ENCODE peak calls at places on chromosomes 13 and 19, in five cellular contexts. One of them, this sample, is unnamed.

GRCh38 chr19:56116606-56117005 is 4.5 kb downstream of the ZNF787 start:
- DNase-seq in CD4-positive, alpha-beta T cell: no peak
- DNase-seq in GM12865: no peak
- DNase-seq in osteoblast: peak
- DNase-seq in OCI-LY7: no peak
- DNase-seq in this sample: peak

GRCh38 chr13:110129539-110130186 is 177.3 kb downstream of the COL4A1 start:
- DNase-seq in CD4-positive, alpha-beta T cell: no peak
- DNase-seq in GM12865: no peak
- DNase-seq in osteoblast: no peak
- DNase-seq in OCI-LY7: no peak
- DNase-seq in this sample: no peak

GRCh38 chr19:19132912-19133311 is 5.4 kb downstream of the TMEM161A start:
- DNase-seq in CD4-positive, alpha-beta T cell: no peak
- DNase-seq in GM12865: no peak
- DNase-seq in osteoblast: no peak
- DNase-seq in OCI-LY7: no peak
- DNase-seq in this sample: no peak

GRCh38 chr13:99528547-99528946 is 27.3 kb downstream of the TM9SF2 start:
- DNase-seq in CD4-positive, alpha-beta T cell: peak
- DNase-seq in GM12865: peak
- DNase-seq in osteoblast: peak
- DNase-seq in OCI-LY7: peak
- DNase-seq in this sample: peak

GRCh38 chr13:77537302-77537919 is 1.9 kb downstream of the SCEL start:
- DNase-seq in CD4-positive, alpha-beta T cell: no peak
- DNase-seq in GM12865: no peak
- DNase-seq in osteoblast: no peak
- DNase-seq in OCI-LY7: no peak
- DNase-seq in this sample: no peak

GRCh38 chr13:97471721-97472120 is 37.8 kb downstream of the RAP2A start:
- DNase-seq in CD4-positive, alpha-beta T cell: no peak
- DNase-seq in GM12865: no peak
- DNase-seq in osteoblast: no peak
- DNase-seq in OCI-LY7: no peak
- DNase-seq in this sample: no peak

GRCh38 chr13:24274452-24274971 is 34.9 kb upstream of the C1QTNF9 start:
- DNase-seq in CD4-positive, alpha-beta T cell: peak
- DNase-seq in GM12865: peak
- DNase-seq in osteoblast: no peak
- DNase-seq in OCI-LY7: peak
- DNase-seq in this sample: no peak

GRCh38 chr19:6268382-6268771 is 11.4 kb downstream of the MLLT1 start:
- DNase-seq in CD4-positive, alpha-beta T cell: no peak
- DNase-seq in GM12865: no peak
- DNase-seq in osteoblast: no peak
- DNase-seq in OCI-LY7: no peak
- DNase-seq in this sample: no peak

GRCh38 chr13:49954674-49955455 is 18.7 kb upstream of the SPRYD7 start:
- DNase-seq in CD4-positive, alpha-beta T cell: no peak
- DNase-seq in GM12865: no peak
- DNase-seq in osteoblast: peak
- DNase-seq in OCI-LY7: no peak
- DNase-seq in this sample: no peak

GRCh38 chr13:28716511-28716910 is 2.3 kb downstream of the SLC46A3 start:
- DNase-seq in CD4-positive, alpha-beta T cell: no peak
- DNase-seq in GM12865: no peak
- DNase-seq in osteoblast: peak
- DNase-seq in OCI-LY7: no peak
- DNase-seq in this sample: no peak

GRCh38 chr19:42433503-42434260 is 6.5 kb upstream of the LIPE start:
- DNase-seq in CD4-positive, alpha-beta T cell: peak
- DNase-seq in GM12865: peak
- DNase-seq in osteoblast: no peak
- DNase-seq in OCI-LY7: peak
- DNase-seq in this sample: peak

GRCh38 chr19:47507924-47508553 is 6.8 kb downstream of the NAPA start:
- DNase-seq in CD4-positive, alpha-beta T cell: no peak
- DNase-seq in GM12865: no peak
- DNase-seq in osteoblast: peak
- DNase-seq in OCI-LY7: no peak
- DNase-seq in this sample: peak

GRCh38 chr13:28047784-28048388 is 52.5 kb downstream of the FLT3 start:
- DNase-seq in CD4-positive, alpha-beta T cell: no peak
- DNase-seq in GM12865: peak
- DNase-seq in osteoblast: no peak
- DNase-seq in OCI-LY7: peak
- DNase-seq in this sample: no peak

GRCh38 chr13:35489050-35489449 is 12.6 kb upstream of the MAB21L1 start:
- DNase-seq in CD4-positive, alpha-beta T cell: no peak
- DNase-seq in GM12865: no peak
- DNase-seq in osteoblast: no peak
- DNase-seq in OCI-LY7: no peak
- DNase-seq in this sample: no peak

GRCh38 chr13:98050041-98050466 is 92.8 kb upstream of the FARP1 start:
- DNase-seq in CD4-positive, alpha-beta T cell: no peak
- DNase-seq in GM12865: no peak
- DNase-seq in osteoblast: no peak
- DNase-seq in OCI-LY7: no peak
- DNase-seq in this sample: no peak

GRCh38 chr13:112757759-112758086 is 67.9 kb downstream of the ATP11A start:
- DNase-seq in CD4-positive, alpha-beta T cell: no peak
- DNase-seq in GM12865: no peak
- DNase-seq in osteoblast: no peak
- DNase-seq in OCI-LY7: no peak
- DNase-seq in this sample: no peak

GRCh38 chr13:106163426-106163825 is 372.0 kb downstream of the EFNB2 start:
- DNase-seq in CD4-positive, alpha-beta T cell: no peak
- DNase-seq in GM12865: no peak
- DNase-seq in osteoblast: no peak
- DNase-seq in OCI-LY7: no peak
- DNase-seq in this sample: no peak

DNA sequence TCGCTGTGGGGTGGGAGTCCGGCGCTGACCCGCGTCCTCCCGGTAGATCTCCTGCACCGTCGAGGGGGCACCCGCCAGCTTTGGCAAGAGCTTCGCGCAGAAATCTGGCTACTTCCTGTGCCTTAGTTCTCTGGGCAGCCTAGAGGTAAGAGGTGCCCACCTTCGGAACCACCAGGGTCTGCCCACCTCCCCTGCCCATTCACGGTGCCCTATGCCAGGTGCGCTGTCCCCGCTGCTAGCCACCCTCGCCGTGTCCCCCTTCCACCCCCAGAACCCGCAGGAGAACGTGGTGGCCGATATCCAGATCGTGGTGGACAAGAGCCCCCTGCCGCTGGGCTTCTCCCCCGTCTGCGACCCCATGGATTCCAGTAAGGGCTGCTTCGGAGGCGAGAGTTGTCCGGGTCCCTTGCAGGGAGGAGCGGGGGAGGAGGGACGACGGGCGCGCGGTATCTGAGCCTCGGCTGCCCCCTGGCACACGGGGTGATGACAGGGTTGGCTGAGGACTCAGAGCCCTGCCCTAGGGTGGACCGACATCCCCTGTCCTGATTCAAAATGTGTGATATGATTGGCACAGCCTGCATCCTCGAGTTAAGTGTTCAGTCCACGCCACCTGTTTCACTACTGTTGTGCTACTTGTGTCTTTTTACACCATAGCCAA is 549 bp downstream of the MVB12A start:
- DNase-seq in CD4-positive, alpha-beta T cell: no peak
- DNase-seq in GM12865: peak
- DNase-seq in osteoblast: peak
- DNase-seq in OCI-LY7: peak
- DNase-seq in this sample: peak
- TF ChIP-seq CTCF in CD4-positive, alpha-beta T cell: no peak
- TF ChIP-seq CTCF in GM12865: no peak
- TF ChIP-seq CTCF in osteoblast: peak
- TF ChIP-seq CTCF in OCI-LY7: no peak
- TF ChIP-seq CTCF in this sample: peak

GRCh38 chr13:94947965-94948371 is 235.6 kb upstream of the SOX21 start:
- DNase-seq in CD4-positive, alpha-beta T cell: no peak
- DNase-seq in GM12865: no peak
- DNase-seq in osteoblast: no peak
- DNase-seq in OCI-LY7: no peak
- DNase-seq in this sample: no peak

GRCh38 chr13:94947392-94947791 is 235.0 kb upstream of the SOX21 start:
- DNase-seq in CD4-positive, alpha-beta T cell: no peak
- DNase-seq in GM12865: no peak
- DNase-seq in osteoblast: no peak
- DNase-seq in OCI-LY7: no peak
- DNase-seq in this sample: peak

GRCh38 chr13:94952787-94953186 is 240.4 kb upstream of the SOX21 start:
- DNase-seq in CD4-positive, alpha-beta T cell: no peak
- DNase-seq in GM12865: no peak
- DNase-seq in osteoblast: no peak
- DNase-seq in OCI-LY7: no peak
- DNase-seq in this sample: no peak

GRCh38 chr13:94950303-94950702 is 238.0 kb upstream of the SOX21 start:
- DNase-seq in CD4-positive, alpha-beta T cell: no peak
- DNase-seq in GM12865: no peak
- DNase-seq in osteoblast: no peak
- DNase-seq in OCI-LY7: no peak
- DNase-seq in this sample: peak
- TF ChIP-seq CTCF in CD4-positive, alpha-beta T cell: no peak
- TF ChIP-seq CTCF in GM12865: no peak
- TF ChIP-seq CTCF in osteoblast: no peak
- TF ChIP-seq CTCF in OCI-LY7: no peak
- TF ChIP-seq CTCF in this sample: peak

DNA sequence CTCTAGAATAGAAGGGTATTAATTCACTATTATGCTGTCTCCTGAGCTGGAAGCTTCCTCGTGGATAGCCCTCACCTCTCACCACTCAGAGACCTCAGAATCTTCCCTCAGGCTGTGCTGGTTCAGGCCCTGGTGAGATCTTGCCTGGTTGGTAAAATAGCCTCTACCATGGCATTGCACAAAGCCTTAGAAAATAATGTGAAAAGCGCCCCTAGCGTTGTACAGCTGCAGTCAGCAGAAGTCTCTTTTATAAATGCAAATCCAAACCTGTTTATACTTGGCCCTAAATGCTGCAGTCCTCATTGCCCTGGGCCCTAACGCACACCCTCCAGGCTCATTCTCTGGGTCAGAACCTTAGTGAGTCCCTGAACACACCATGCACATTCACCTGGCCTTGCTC is 150.9 kb downstream of the KCTD15 start:
- DNase-seq in CD4-positive, alpha-beta T cell: no peak
- DNase-seq in GM12865: peak
- DNase-seq in osteoblast: no peak
- DNase-seq in OCI-LY7: peak
- DNase-seq in this sample: no peak
- TF ChIP-seq CTCF in CD4-positive, alpha-beta T cell: no peak
- TF ChIP-seq CTCF in GM12865: peak
- TF ChIP-seq CTCF in osteoblast: peak
- TF ChIP-seq CTCF in OCI-LY7: peak
- TF ChIP-seq CTCF in this sample: no peak

GRCh38 chr13:51643882-51644281 is 59.6 kb downstream of the WDFY2 start:
- DNase-seq in CD4-positive, alpha-beta T cell: no peak
- DNase-seq in GM12865: no peak
- DNase-seq in osteoblast: peak
- DNase-seq in OCI-LY7: no peak
- DNase-seq in this sample: no peak

GRCh38 chr13:51646041-51646670 is 61.9 kb downstream of the WDFY2 start:
- DNase-seq in CD4-positive, alpha-beta T cell: no peak
- DNase-seq in GM12865: no peak
- DNase-seq in osteoblast: no peak
- DNase-seq in OCI-LY7: no peak
- DNase-seq in this sample: no peak

GRCh38 chr13:51644649-51645048 is 60.4 kb downstream of the WDFY2 start:
- DNase-seq in CD4-positive, alpha-beta T cell: no peak
- DNase-seq in GM12865: peak
- DNase-seq in osteoblast: peak
- DNase-seq in OCI-LY7: peak
- DNase-seq in this sample: no peak

GRCh38 chr13:51647067-51647466 is 62.8 kb downstream of the WDFY2 start:
- DNase-seq in CD4-positive, alpha-beta T cell: no peak
- DNase-seq in GM12865: no peak
- DNase-seq in osteoblast: no peak
- DNase-seq in OCI-LY7: no peak
- DNase-seq in this sample: no peak

DNA sequence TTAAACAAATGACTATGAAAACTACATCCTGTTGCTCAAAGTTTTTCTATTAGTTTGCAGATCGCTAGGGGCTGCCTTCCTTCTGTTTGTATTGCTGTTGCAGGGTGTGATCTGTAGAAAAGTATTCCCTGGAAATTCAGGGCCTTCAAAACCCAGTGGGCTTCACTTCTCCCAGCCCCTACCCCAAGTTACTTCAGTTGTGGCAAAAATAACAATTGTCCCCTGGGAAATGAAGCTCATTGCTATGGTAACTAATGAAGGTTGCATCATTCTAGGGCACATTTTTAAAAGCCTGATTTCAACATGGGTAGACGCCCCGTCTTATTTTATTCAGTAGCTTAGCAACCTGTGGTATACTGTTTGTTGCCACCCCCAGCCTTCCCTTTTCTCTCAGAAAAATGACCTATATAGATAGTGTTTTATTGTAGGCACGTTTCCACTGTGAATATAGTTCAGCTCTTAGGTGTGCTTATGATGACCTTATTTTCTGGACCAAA is 60.9 kb downstream of the WDFY2 start:
- DNase-seq in CD4-positive, alpha-beta T cell: no peak
- DNase-seq in GM12865: peak
- DNase-seq in osteoblast: peak
- DNase-seq in OCI-LY7: peak
- DNase-seq in this sample: no peak
- TF ChIP-seq CTCF in CD4-positive, alpha-beta T cell: no peak
- TF ChIP-seq CTCF in GM12865: no peak
- TF ChIP-seq CTCF in osteoblast: no peak
- TF ChIP-seq CTCF in OCI-LY7: no peak
- TF ChIP-seq CTCF in this sample: no peak

GRCh38 chr13:42660367-42660965 is 86.5 kb downstream of the TNFSF11 start:
- DNase-seq in CD4-positive, alpha-beta T cell: no peak
- DNase-seq in GM12865: no peak
- DNase-seq in osteoblast: no peak
- DNase-seq in OCI-LY7: peak
- DNase-seq in this sample: no peak
- TF ChIP-seq CTCF in CD4-positive, alpha-beta T cell: no peak
- TF ChIP-seq CTCF in GM12865: no peak
- TF ChIP-seq CTCF in osteoblast: peak
- TF ChIP-seq CTCF in OCI-LY7: peak
- TF ChIP-seq CTCF in this sample: no peak

DNA sequence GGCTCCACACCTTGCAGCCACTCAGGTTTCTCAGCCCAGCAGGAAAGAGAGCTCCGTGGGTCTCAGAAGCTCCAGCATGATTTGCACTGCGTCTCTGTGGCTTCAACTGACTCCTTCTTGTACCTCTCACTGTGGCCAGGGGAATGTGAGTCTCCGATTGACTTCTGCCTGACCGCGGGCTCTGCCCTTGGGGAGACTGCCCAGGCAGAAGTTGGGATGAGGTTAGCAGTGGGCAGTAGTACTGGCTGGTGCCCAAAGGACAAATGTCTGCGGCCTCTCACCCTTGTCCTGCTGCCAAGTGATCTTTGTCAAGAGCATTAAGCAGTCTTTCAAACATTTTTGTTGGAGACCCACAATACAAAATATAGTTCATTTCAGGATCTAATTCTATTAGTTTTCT is 34.4 kb upstream of the FXYD3 start:
- DNase-seq in CD4-positive, alpha-beta T cell: no peak
- DNase-seq in GM12865: no peak
- DNase-seq in osteoblast: peak
- DNase-seq in OCI-LY7: no peak
- DNase-seq in this sample: no peak
- TF ChIP-seq CTCF in CD4-positive, alpha-beta T cell: no peak
- TF ChIP-seq CTCF in GM12865: no peak
- TF ChIP-seq CTCF in osteoblast: no peak
- TF ChIP-seq CTCF in OCI-LY7: no peak
- TF ChIP-seq CTCF in this sample: no peak

This sample was measured in WERI-Rb-1.